ENCODE peak calls at places on chromosomes 16 and 17, in nine cellular contexts. V is sigmoid colon; Z is CD8-positive, alpha-beta memory T cell; F is CD4-positive, alpha-beta memory T cell; R is ascending aorta; N is IMR-90; J is endothelial cell of umbilical vein; S is A549; G is left ventricle myocardium inferior. D is an unnamed sample.
A peak's percentile ranks its signal among the peaks of the same experiment; 100 is the strongest.

GRCh38 chr16:77169650-77170236 is 21.2 kb upstream of the MON1B start:
- DNase-seq in V (no peak), Z (no peak), S (peak; percentile 33), G (no peak), N (peak; percentile 34), F (peak; percentile 24), J (peak; percentile 36), R (no peak), D (no peak)

GRCh38 chr16:69176033-69176780 is 10.8 kb upstream of the SNTB2 start:
- DNase-seq in N (peak; percentile 79), G (no peak), R (no peak), V (peak; percentile 52), F (no peak), Z (no peak), S (no peak), J (peak; percentile 29), D (no peak)

GRCh38 chr16:66289986-66290385 is 76.5 kb upstream of the CDH5 start:
- DNase-seq in N (no peak), G (no peak), Z (no peak), S (no peak), V (peak; percentile 24), F (no peak), R (no peak), J (no peak), D (no peak)

GRCh38 chr17:44363613-44364159 is at the start of gene FAM171A2:
- DNase-seq in Z (peak; percentile 76), N (peak; percentile 41), V (no peak), G (peak; percentile 60), S (peak; percentile 74), F (peak; percentile 68), R (no peak), J (peak; percentile 56), D (peak; percentile 65)

GRCh38 chr17:35731239-35731931 is at the start of gene RASL10B:
- DNase-seq in N (peak; percentile 31), R (no peak), S (no peak), V (peak; percentile 80), F (peak; percentile 40), G (peak; percentile 60), J (peak; percentile 28), Z (no peak), D (peak; percentile 30)

GRCh38 chr17:78184311-78184710 is 2.5 kb downstream of the TK1 start:
- DNase-seq in J (no peak), G (no peak), F (no peak), R (no peak), S (no peak), V (peak; percentile 85), Z (no peak), N (no peak), D (no peak)

GRCh38 chr17:596763-597644 is 117.6 kb downstream of the VPS53 start:
- DNase-seq in S (no peak), N (peak; percentile 90), J (peak; percentile 53), Z (no peak), F (no peak), R (no peak), V (no peak), G (no peak), D (no peak)

GRCh38 chr17:66677201-66677981 is 157.5 kb upstream of the CACNG5 start:
- DNase-seq in S (no peak), J (no peak), N (peak; percentile 94), F (no peak), G (no peak), Z (no peak), V (no peak), R (no peak), D (no peak)

GRCh38 chr16:1859650-1860049 is 12.3 kb downstream of the MEIOB start:
- DNase-seq in S (no peak), F (no peak), N (no peak), Z (no peak), J (no peak), R (no peak), V (no peak), G (no peak), D (no peak)

GRCh38 chr16:11624645-11625607 is 38.2 kb upstream of the LITAF start:
- DNase-seq in J (no peak), S (no peak), Z (no peak), V (no peak), F (no peak), N (no peak), G (no peak), R (no peak), D (no peak)

GRCh38 chr17:59815965-59816364 is 76.8 kb downstream of the TUBD1 start:
- DNase-seq in Z (no peak), G (no peak), V (no peak), R (no peak), F (no peak), J (no peak), S (no peak), N (no peak), D (no peak)

GRCh38 chr17:1773755-1774181 is 11.9 kb downstream of the SERPINF1 start:
- DNase-seq in J (no peak), Z (no peak), F (no peak), S (no peak), N (no peak), R (no peak), V (no peak), G (no peak), D (no peak)

GRCh38 chr16:86517652-86518258 is 7.4 kb downstream of the FOXF1 start:
- DNase-seq in R (no peak), G (peak; percentile 51), S (peak; percentile 73), V (peak; percentile 96), F (no peak), N (peak; percentile 88), Z (peak; percentile 39), J (peak; percentile 66), D (no peak)

GRCh38 chr16:12611916-12612597 is 191.6 kb downstream of the CPPED1 start:
- DNase-seq in S (no peak), G (no peak), V (no peak), F (no peak), Z (no peak), J (no peak), N (no peak), R (no peak), D (no peak)

GRCh38 chr17:58315281-58315711 is 13.3 kb downstream of the TSPOAP1 start:
- DNase-seq in S (no peak), J (no peak), F (no peak), G (no peak), V (no peak), Z (no peak), R (no peak), N (no peak), D (no peak)

GRCh38 chr16:68668266-68668665 is 23.2 kb downstream of the CDH3 start:
- DNase-seq in F (no peak), V (no peak), R (no peak), S (no peak), G (no peak), N (peak; percentile 5), Z (no peak), J (no peak), D (no peak)

GRCh38 chr16:67230809-67231660 is 4.1 kb downstream of the TMEM208 start:
- DNase-seq in J (no peak), S (no peak), F (no peak), R (no peak), N (no peak), G (no peak), V (no peak), Z (no peak), D (no peak)

GRCh38 chr16:2954228-2954627 is 9.8 kb upstream of the KREMEN2 start:
- DNase-seq in S (no peak), J (no peak), G (no peak), F (no peak), N (no peak), R (no peak), V (no peak), Z (no peak), D (no peak)

GRCh38 chr16:17342031-17342430 is 128.7 kb downstream of the XYLT1 start:
- DNase-seq in G (no peak), F (no peak), N (no peak), Z (no peak), J (no peak), S (no peak), R (no peak), V (no peak), D (no peak)
- H3K9me3 ChIP-seq in G (no peaks in the 10 kb centered on the region), F (no peaks in the 10 kb centered on the region), N (no peaks in the 10 kb centered on the region), Z (no peaks in the 10 kb centered on the region), J (no peaks in the 10 kb centered on the region), S (no peaks in the 10 kb centered on the region), R (no peaks in the 10 kb centered on the region), V (no peaks in the 10 kb centered on the region), D (no peaks in the 10 kb centered on the region)

DNA sequence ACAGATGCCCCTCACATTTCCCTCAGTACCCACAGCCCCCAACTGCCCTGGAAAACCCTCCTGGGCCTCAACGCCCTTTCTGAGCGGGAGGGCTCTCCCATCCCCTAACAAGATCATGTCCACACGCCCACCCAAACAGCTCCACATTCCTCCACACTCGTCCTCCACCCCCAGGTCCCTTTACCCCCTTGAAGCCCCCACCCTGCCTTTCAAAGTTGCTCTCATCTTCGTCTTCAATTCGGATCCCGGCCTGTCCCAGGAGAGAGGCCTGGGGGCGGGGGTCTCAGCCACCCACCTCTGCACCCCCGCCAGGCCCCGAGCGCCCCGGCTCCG is 14.3 kb downstream of the HOXB4 start:
- DNase-seq in G (no peak), N (no peak), V (no peak), Z (no peak), F (no peak), S (no peak), J (no peak), R (no peak), D (no peak)
- H3K9me3 ChIP-seq in G (no peaks in the 10 kb centered on the region), N (no peaks in the 10 kb centered on the region), V (no peaks in the 10 kb centered on the region), Z (no peaks in the 10 kb centered on the region), F (no peaks in the 10 kb centered on the region), S (no peaks in the 10 kb centered on the region), J (no peaks in the 10 kb centered on the region), R (no peaks in the 10 kb centered on the region), D (no peaks in the 10 kb centered on the region)

GRCh38 chr17:22303865-22304264 is 611.5 kb downstream of the KCNJ18 start:
- DNase-seq in Z (no peak), S (no peak), G (no peak), F (no peak), V (no peak), R (no peak), N (no peak), J (no peak), D (no peak)

GRCh38 chr17:22301353-22301745 is 609.0 kb downstream of the KCNJ18 start:
- DNase-seq in G (no peak), N (no peak), R (no peak), F (no peak), S (no peak), J (no peak), Z (no peak), V (no peak), D (no peak)

GRCh38 chr17:22304667-22305303 is 612.5 kb downstream of the KCNJ18 start:
- DNase-seq in S (no peak), G (no peak), V (no peak), Z (no peak), F (no peak), R (no peak), J (no peak), N (no peak), D (no peak)

GRCh38 chr17:22303096-22303495 is 610.8 kb downstream of the KCNJ18 start:
- DNase-seq in N (no peak), J (no peak), R (no peak), G (no peak), Z (no peak), S (no peak), V (no peak), F (no peak), D (no peak)

GRCh38 chr17:22305356-22306071 is 613.2 kb downstream of the KCNJ18 start:
- DNase-seq in G (no peak), N (no peak), S (no peak), J (no peak), F (no peak), R (no peak), V (no peak), Z (no peak), D (no peak)
- H3K9me3 ChIP-seq in G (peaks cover 3% of the 10 kb centered on the region), N (peaks cover 32% of the 10 kb centered on the region), S (peaks cover 4% of the 10 kb centered on the region), J (peaks cover 4% of the 10 kb centered on the region), F (no peaks in the 10 kb centered on the region), R (no peaks in the 10 kb centered on the region), V (no peaks in the 10 kb centered on the region), Z (no peaks in the 10 kb centered on the region), D (no peaks in the 10 kb centered on the region)

GRCh38 chr17:5184284-5184683 is 7.4 kb downstream of the ZNF594 start:
- DNase-seq in G (no peak), R (no peak), Z (no peak), J (no peak), F (peak; percentile 12), N (no peak), V (no peak), S (no peak), D (no peak)
- H3K9me3 ChIP-seq in G (peaks cover 100% of the 10 kb centered on the region), R (peaks cover 100% of the 10 kb centered on the region), Z (peaks cover 69% of the 10 kb centered on the region), J (peaks cover 31% of the 10 kb centered on the region), F (peaks cover 50% of the 10 kb centered on the region), N (peaks cover 75% of the 10 kb centered on the region), V (peaks cover 67% of the 10 kb centered on the region), S (peaks cover 98% of the 10 kb centered on the region), D (peaks cover 35% of the 10 kb centered on the region)

D was measured in T-helper 17 cell.